ENCODE peak calls at places on chromosomes 7 and 10, in five cellular contexts. Q is RWPE1; Y is right atrium auricular region; A is Right ventricle myocardium inferior; O is stimulated activated CD4-positive, alpha-beta T cell treated with anti-CD3 and anti-CD28 coated beads, Interleukin-4, amount 100 ng/mL, for 1 hour. J is an unnamed sample.

GRCh38 chr7:130086938-130087337 is 16.6 kb downstream of the KLHDC10 start:
- DNase-seq in Q (no peak), Y (no peak), A (no peak), O (no peak), J (no peak)

GRCh38 chr10:32298066-32298812 is 48.7 kb downstream of the EPC1 start:
- DNase-seq in Q (peak), Y (no peak), A (no peak), O (no peak), J (no peak)

GRCh38 chr7:71135663-71136062 is 3.7 kb downstream of the GALNT17 start:
- DNase-seq in Q (no peak), Y (no peak), A (peak), O (no peak), J (no peak)

GRCh38 chr10:33279276-33279675 is 55.2 kb downstream of the NRP1 start:
- DNase-seq in Q (no peak), Y (no peak), A (no peak), O (no peak), J (no peak)

GRCh38 chr10:6064119-6064518 is 2.0 kb upstream of the IL2RA start:
- DNase-seq in Q (no peak), Y (no peak), A (no peak), O (no peak), J (no peak)

GRCh38 chr7:67006966-67007365 is 10.3 kb downstream of the TYW1 start:
- DNase-seq in Q (no peak), Y (no peak), A (no peak), O (no peak), J (no peak)

GRCh38 chr10:127908106-127908957 is 1.4 kb downstream of the PTPRE start:
- DNase-seq in Q (peak), Y (no peak), A (no peak), O (no peak), J (no peak)

GRCh38 chr10:27744478-27745379 is 890 bp downstream of the MKX start:
- DNase-seq in Q (no peak), Y (no peak), A (peak), O (peak), J (peak)

GRCh38 chr10:97333601-97334369 is 744 bp downstream of the FRAT2 start:
- DNase-seq in Q (peak), Y (no peak), A (peak), O (peak), J (peak)

GRCh38 chr7:124482229-124482628 is 283.4 kb downstream of the GPR37 start:
- DNase-seq in Q (no peak), Y (no peak), A (no peak), O (no peak), J (no peak)

GRCh38 chr7:21352540-21353387 is 75.1 kb upstream of the SP4 start:
- DNase-seq in Q (no peak), Y (no peak), A (no peak), O (no peak), J (peak)

J was measured in activated CD8-positive, alpha-beta T cell treated with anti-CD3 and anti-CD28 coated beads for 36 hours.